ENCODE peak calls at places on chromosomes 7 and 10, in five cellular contexts. One of them, this sample, is unnamed.

GRCh38 chr10:73246322-73246782 is 703 bp downstream of the DNAJC9 start:
- DNase-seq in HCT116: no peak
- DNase-seq in fibroblast of lung: peak
- DNase-seq in OCI-LY7: peak
- DNase-seq in bronchial epithelial cell: no peak
- DNase-seq in this sample: no peak

GRCh38 chr7:43905954-43906326 is 456 bp downstream of the URGCP start:
- DNase-seq in HCT116: no peak
- DNase-seq in fibroblast of lung: peak
- DNase-seq in OCI-LY7: no peak
- DNase-seq in bronchial epithelial cell: peak
- DNase-seq in this sample: no peak

GRCh38 chr7:114460021-114460420 is 45.4 kb downstream of the FOXP2 start:
- DNase-seq in HCT116: no peak
- DNase-seq in fibroblast of lung: no peak
- DNase-seq in OCI-LY7: no peak
- DNase-seq in bronchial epithelial cell: no peak
- DNase-seq in this sample: no peak

GRCh38 chr7:69076566-69076965 is 521.7 kb upstream of the AUTS2 start:
- DNase-seq in HCT116: no peak
- DNase-seq in fibroblast of lung: no peak
- DNase-seq in OCI-LY7: no peak
- DNase-seq in bronchial epithelial cell: no peak
- DNase-seq in this sample: no peak

GRCh38 chr10:3333426-3333825 is 160.8 kb upstream of the PITRM1 start:
- DNase-seq in HCT116: no peak
- DNase-seq in fibroblast of lung: no peak
- DNase-seq in OCI-LY7: no peak
- DNase-seq in bronchial epithelial cell: no peak
- DNase-seq in this sample: no peak

GRCh38 chr7:50610521-50611277 is 45.5 kb upstream of the DDC start:
- DNase-seq in HCT116: no peak
- DNase-seq in fibroblast of lung: peak
- DNase-seq in OCI-LY7: no peak
- DNase-seq in bronchial epithelial cell: peak
- DNase-seq in this sample: no peak

GRCh38 chr7:47404005-47404404 is 177.9 kb downstream of the TNS3 start:
- DNase-seq in HCT116: no peak
- DNase-seq in fibroblast of lung: no peak
- DNase-seq in OCI-LY7: no peak
- DNase-seq in bronchial epithelial cell: peak
- DNase-seq in this sample: no peak

GRCh38 chr10:103884681-103885139 is 29.3 kb upstream of the SH3PXD2A start:
- DNase-seq in HCT116: no peak
- DNase-seq in fibroblast of lung: peak
- DNase-seq in OCI-LY7: peak
- DNase-seq in bronchial epithelial cell: peak
- DNase-seq in this sample: no peak

GRCh38 chr7:13990319-13990983 is 985 bp upstream of the ETV1 start:
- DNase-seq in HCT116: no peak
- DNase-seq in fibroblast of lung: peak
- DNase-seq in OCI-LY7: no peak
- DNase-seq in bronchial epithelial cell: peak
- DNase-seq in this sample: no peak

GRCh38 chr7:75690121-75690523 is 48.6 kb downstream of the HIP1 start:
- DNase-seq in HCT116: no peak
- DNase-seq in fibroblast of lung: no peak
- DNase-seq in OCI-LY7: peak
- DNase-seq in bronchial epithelial cell: no peak
- DNase-seq in this sample: no peak

GRCh38 chr10:71064413-71065118 is 147.8 kb upstream of the UNC5B start:
- DNase-seq in HCT116: no peak
- DNase-seq in fibroblast of lung: no peak
- DNase-seq in OCI-LY7: no peak
- DNase-seq in bronchial epithelial cell: no peak
- DNase-seq in this sample: no peak

GRCh38 chr10:70753841-70754621 is 31.1 kb downstream of the TBATA start:
- DNase-seq in HCT116: no peak
- DNase-seq in fibroblast of lung: no peak
- DNase-seq in OCI-LY7: no peak
- DNase-seq in bronchial epithelial cell: no peak
- DNase-seq in this sample: no peak

GRCh38 chr7:117048114-117048853 is 95.0 kb downstream of the ST7 start:
- DNase-seq in HCT116: no peak
- DNase-seq in fibroblast of lung: no peak
- DNase-seq in OCI-LY7: no peak
- DNase-seq in bronchial epithelial cell: no peak
- DNase-seq in this sample: no peak

GRCh38 chr7:79308176-79308575 is 145.3 kb downstream of the MAGI2 start:
- DNase-seq in HCT116: peak
- DNase-seq in fibroblast of lung: peak
- DNase-seq in OCI-LY7: no peak
- DNase-seq in bronchial epithelial cell: peak
- DNase-seq in this sample: no peak
- TF ChIP-seq CTCF in HCT116: peak
- TF ChIP-seq CTCF in fibroblast of lung: peak
- TF ChIP-seq CTCF in OCI-LY7: no peak
- TF ChIP-seq CTCF in bronchial epithelial cell: peak
- TF ChIP-seq CTCF in this sample: no peak

GRCh38 chr10:7054915-7055314 is 355.9 kb downstream of the SFMBT2 start:
- DNase-seq in HCT116: peak
- DNase-seq in fibroblast of lung: peak
- DNase-seq in OCI-LY7: peak
- DNase-seq in bronchial epithelial cell: no peak
- DNase-seq in this sample: no peak
- TF ChIP-seq CTCF in HCT116: peak
- TF ChIP-seq CTCF in fibroblast of lung: peak
- TF ChIP-seq CTCF in OCI-LY7: peak
- TF ChIP-seq CTCF in bronchial epithelial cell: no peak
- TF ChIP-seq CTCF in this sample: no peak

GRCh38 chr10:47299989-47300931 is at the start of gene GDF10:
- DNase-seq in HCT116: no peak
- DNase-seq in fibroblast of lung: no peak
- DNase-seq in OCI-LY7: no peak
- DNase-seq in bronchial epithelial cell: no peak
- DNase-seq in this sample: no peak
- TF ChIP-seq CTCF in HCT116: no peak
- TF ChIP-seq CTCF in fibroblast of lung: no peak
- TF ChIP-seq CTCF in OCI-LY7: no peak
- TF ChIP-seq CTCF in bronchial epithelial cell: no peak
- TF ChIP-seq CTCF in this sample: no peak

GRCh38 chr10:61021926-61022325 is 77.9 kb upstream of the RHOBTB1 start:
- DNase-seq in HCT116: no peak
- DNase-seq in fibroblast of lung: no peak
- DNase-seq in OCI-LY7: no peak
- DNase-seq in bronchial epithelial cell: no peak
- DNase-seq in this sample: no peak
- TF ChIP-seq CTCF in HCT116: no peak
- TF ChIP-seq CTCF in fibroblast of lung: no peak
- TF ChIP-seq CTCF in OCI-LY7: no peak
- TF ChIP-seq CTCF in bronchial epithelial cell: no peak
- TF ChIP-seq CTCF in this sample: no peak

DNA sequence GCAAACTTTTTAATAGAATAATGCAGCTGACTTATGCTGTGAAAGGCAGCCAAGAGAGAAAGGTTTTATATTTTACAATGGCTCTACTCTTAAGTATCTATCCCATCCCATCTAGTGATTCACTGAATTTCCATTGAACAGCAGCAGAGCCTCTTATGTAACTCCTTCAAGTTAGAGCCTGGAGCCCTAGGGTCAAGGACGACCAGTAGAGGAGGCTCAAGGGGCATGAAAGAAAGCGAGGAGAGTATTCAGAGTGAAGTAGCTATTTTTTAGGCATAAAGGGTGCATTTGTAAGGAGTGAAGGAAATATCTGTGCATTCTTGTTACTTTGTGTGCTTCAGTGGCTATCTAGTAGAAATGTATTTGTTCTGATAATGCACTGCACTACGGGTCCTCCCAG is 180.2 kb upstream of the TPK1 start:
- DNase-seq in HCT116: no peak
- DNase-seq in fibroblast of lung: no peak
- DNase-seq in OCI-LY7: peak
- DNase-seq in bronchial epithelial cell: no peak
- DNase-seq in this sample: no peak
- TF ChIP-seq CTCF in HCT116: no peak
- TF ChIP-seq CTCF in fibroblast of lung: peak
- TF ChIP-seq CTCF in OCI-LY7: peak
- TF ChIP-seq CTCF in bronchial epithelial cell: no peak
- TF ChIP-seq CTCF in this sample: no peak

DNA sequence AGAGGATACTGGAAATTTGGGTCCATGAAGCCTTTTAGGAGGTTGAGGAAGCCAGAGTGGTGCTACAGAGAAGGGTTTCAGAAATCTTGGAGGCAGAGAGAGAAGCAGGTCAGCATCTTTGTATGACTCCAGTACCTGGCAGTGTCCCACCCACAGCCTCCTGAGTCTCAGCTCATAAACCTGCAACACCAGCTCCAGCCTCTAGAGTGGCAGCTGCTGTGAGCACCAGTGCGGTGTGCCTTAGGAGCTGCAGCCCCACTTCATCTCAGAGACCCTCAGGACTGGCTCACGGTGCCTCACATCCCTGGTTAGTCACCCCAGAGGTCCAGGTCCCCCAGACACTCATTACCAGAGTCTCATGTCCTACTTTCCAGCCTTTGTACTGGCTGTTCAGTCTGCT is 84.8 kb upstream of the PRKAR2B start:
- DNase-seq in HCT116: no peak
- DNase-seq in fibroblast of lung: no peak
- DNase-seq in OCI-LY7: peak
- DNase-seq in bronchial epithelial cell: no peak
- DNase-seq in this sample: no peak
- TF ChIP-seq CTCF in HCT116: peak
- TF ChIP-seq CTCF in fibroblast of lung: no peak
- TF ChIP-seq CTCF in OCI-LY7: peak
- TF ChIP-seq CTCF in bronchial epithelial cell: peak
- TF ChIP-seq CTCF in this sample: no peak

GRCh38 chr10:88730864-88731263 is 24.8 kb downstream of the LIPK start:
- DNase-seq in HCT116: no peak
- DNase-seq in fibroblast of lung: no peak
- DNase-seq in OCI-LY7: no peak
- DNase-seq in bronchial epithelial cell: no peak
- DNase-seq in this sample: no peak

GRCh38 chr10:88731296-88731695 is 25.2 kb downstream of the LIPK start:
- DNase-seq in HCT116: no peak
- DNase-seq in fibroblast of lung: no peak
- DNase-seq in OCI-LY7: no peak
- DNase-seq in bronchial epithelial cell: peak
- DNase-seq in this sample: no peak

GRCh38 chr10:88733215-88733614 is 26.6 kb upstream of the LIPN start:
- DNase-seq in HCT116: no peak
- DNase-seq in fibroblast of lung: no peak
- DNase-seq in OCI-LY7: peak
- DNase-seq in bronchial epithelial cell: no peak
- DNase-seq in this sample: no peak

GRCh38 chr10:88725798-88726197 is 19.7 kb downstream of the LIPK start:
- DNase-seq in HCT116: no peak
- DNase-seq in fibroblast of lung: no peak
- DNase-seq in OCI-LY7: no peak
- DNase-seq in bronchial epithelial cell: no peak
- DNase-seq in this sample: no peak

GRCh38 chr10:88728107-88728763 is 22.2 kb downstream of the LIPK start:
- DNase-seq in HCT116: peak
- DNase-seq in fibroblast of lung: no peak
- DNase-seq in OCI-LY7: peak
- DNase-seq in bronchial epithelial cell: no peak
- DNase-seq in this sample: no peak
- TF ChIP-seq CTCF in HCT116: peak
- TF ChIP-seq CTCF in fibroblast of lung: peak
- TF ChIP-seq CTCF in OCI-LY7: peak
- TF ChIP-seq CTCF in bronchial epithelial cell: peak
- TF ChIP-seq CTCF in this sample: peak

GRCh38 chr10:5776150-5776880 is 36.9 kb downstream of the GDI2 start:
- DNase-seq in HCT116: no peak
- DNase-seq in fibroblast of lung: peak
- DNase-seq in OCI-LY7: no peak
- DNase-seq in bronchial epithelial cell: no peak
- DNase-seq in this sample: no peak
- TF ChIP-seq CTCF in HCT116: peak
- TF ChIP-seq CTCF in fibroblast of lung: peak
- TF ChIP-seq CTCF in OCI-LY7: no peak
- TF ChIP-seq CTCF in bronchial epithelial cell: no peak
- TF ChIP-seq CTCF in this sample: peak

DNA sequence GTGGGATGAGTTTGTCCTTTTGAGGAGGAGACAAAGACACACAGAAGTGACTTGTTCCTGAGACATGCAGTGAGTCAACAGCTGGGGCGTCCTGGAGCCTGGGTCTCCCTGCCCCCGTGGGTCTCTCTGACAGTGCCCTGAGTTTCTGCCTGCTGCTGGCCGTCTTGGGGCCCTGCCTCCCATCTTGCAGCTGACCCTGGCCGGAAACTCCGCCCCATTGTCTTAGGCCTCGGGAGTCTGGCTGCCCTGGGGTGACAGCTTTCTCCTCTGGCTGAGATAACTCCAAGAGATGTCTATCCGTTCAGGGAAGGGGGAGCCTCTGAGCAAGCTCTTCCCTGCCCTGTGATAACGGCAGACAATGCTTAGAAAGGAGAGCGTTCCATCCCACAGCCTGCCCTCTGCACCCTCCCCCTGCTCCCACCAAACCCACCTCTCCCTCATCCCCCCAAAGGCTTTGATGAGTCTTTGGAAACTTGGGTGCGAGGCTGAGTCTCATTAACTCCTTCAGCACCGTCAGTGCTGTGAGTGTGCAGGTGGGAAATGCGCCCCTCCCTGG is 69.5 kb upstream of the PODXL start:
- DNase-seq in HCT116: peak
- DNase-seq in fibroblast of lung: peak
- DNase-seq in OCI-LY7: no peak
- DNase-seq in bronchial epithelial cell: peak
- DNase-seq in this sample: no peak
- TF ChIP-seq CTCF in HCT116: no peak
- TF ChIP-seq CTCF in fibroblast of lung: no peak
- TF ChIP-seq CTCF in OCI-LY7: no peak
- TF ChIP-seq CTCF in bronchial epithelial cell: no peak
- TF ChIP-seq CTCF in this sample: no peak

DNA sequence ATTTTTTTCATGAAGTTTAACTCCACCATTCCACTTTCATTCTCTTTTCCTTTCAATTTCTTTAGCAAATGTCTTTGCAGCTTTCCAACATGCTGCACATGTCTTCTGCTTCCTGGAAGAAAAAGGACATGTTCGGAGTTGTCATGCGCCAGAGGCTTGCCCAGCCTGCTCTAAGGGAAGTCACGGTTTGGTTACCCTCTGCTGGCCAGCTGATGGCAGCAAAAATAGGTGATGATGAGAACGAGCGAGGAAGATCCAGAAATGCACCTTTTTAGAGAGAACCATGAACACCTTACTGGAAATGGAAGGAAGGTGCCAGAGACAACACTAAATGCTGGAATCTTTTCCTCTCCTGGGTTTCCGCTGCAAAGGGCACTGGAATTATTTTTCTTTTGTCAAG is 4.9 kb upstream of the ZSCAN21 start:
- DNase-seq in HCT116: no peak
- DNase-seq in fibroblast of lung: no peak
- DNase-seq in OCI-LY7: peak
- DNase-seq in bronchial epithelial cell: peak
- DNase-seq in this sample: no peak
- TF ChIP-seq CTCF in HCT116: no peak
- TF ChIP-seq CTCF in fibroblast of lung: no peak
- TF ChIP-seq CTCF in OCI-LY7: peak
- TF ChIP-seq CTCF in bronchial epithelial cell: peak
- TF ChIP-seq CTCF in this sample: no peak

This sample was measured in AG09319.